ENCODE peak calls at places on chromosome 16, in seven cellular contexts. J is naive thymus-derived CD4-positive, alpha-beta T cell; R is heart right ventricle; N is transverse colon; E is ovary; G is foreskin keratinocyte; S is GM23338. M is an unnamed sample.

GRCh38 chr16:7137560-7138330 is 194.9 kb upstream of the RBFOX1 start:
- DNase-seq in J (no peak), R (no peak), N (no peak), E (no peak), G (peak; percentile 38), S (no peak), M (no peak)

GRCh38 chr16:14369734-14370598 is 260.1 kb downstream of the PARN start:
- DNase-seq in J (no peak), R (peak; percentile 35), N (no peak), E (peak; percentile 56), G (peak; percentile 61), S (no peak), M (no peak)

GRCh38 chr16:76303637-76304314 is 26.6 kb downstream of the CNTNAP4 start:
- DNase-seq in J (no peak), R (no peak), N (no peak), E (no peak), G (no peak), S (no peak), M (no peak)

GRCh38 chr16:74811911-74812310 is 37.3 kb upstream of the FA2H start:
- DNase-seq in J (no peak), R (no peak), N (no peak), E (no peak), G (no peak), S (no peak), M (no peak)

GRCh38 chr16:4053663-4054479 is 62.4 kb downstream of the ADCY9 start:
- DNase-seq in J (no peak), R (peak; percentile 52), N (peak; percentile 49), E (peak; percentile 69), G (peak; percentile 79), S (no peak), M (peak; percentile 48)

GRCh38 chr16:10405386-10405939 is 19.6 kb downstream of the ATF7IP2 start:
- DNase-seq in J (no peak), R (no peak), N (no peak), E (no peak), G (no peak), S (no peak), M (no peak)

GRCh38 chr16:48612621-48613020 is 2.6 kb upstream of the N4BP1 start:
- DNase-seq in J (no peak), R (no peak), N (no peak), E (no peak), G (no peak), S (no peak), M (no peak)

GRCh38 chr16:4217246-4218131 is 24.4 kb downstream of the SRL start:
- DNase-seq in J (no peak), R (peak; percentile 75), N (peak; percentile 29), E (peak; percentile 76), G (peak; percentile 3), S (no peak), M (no peak)

GRCh38 chr16:70508752-70509151 is 14.6 kb downstream of the COG4 start:
- DNase-seq in J (peak; percentile 16), R (no peak), N (no peak), E (no peak), G (no peak), S (no peak), M (no peak)

GRCh38 chr16:17977260-17977659 is 359.3 kb downstream of the NPIPA8 start:
- DNase-seq in J (no peak), R (no peak), N (no peak), E (no peak), G (no peak), S (no peak), M (no peak)

GRCh38 chr16:62010186-62010585 is 26.1 kb downstream of the CDH8 start:
- DNase-seq in J (no peak), R (no peak), N (no peak), E (no peak), G (no peak), S (no peak), M (no peak)

GRCh38 chr16:8878523-8878911 is 3.6 kb upstream of the LITAFD start:
- DNase-seq in J (no peak), R (no peak), N (no peak), E (no peak), G (peak; percentile 95), S (peak; percentile 36), M (no peak)

GRCh38 chr16:2090819-2091721 is 43.3 kb downstream of the TSC2 start:
- DNase-seq in J (no peak), R (peak; percentile 73), N (peak; percentile 93), E (peak; percentile 84), G (peak; percentile 52), S (peak; percentile 88), M (no peak)

DNA sequence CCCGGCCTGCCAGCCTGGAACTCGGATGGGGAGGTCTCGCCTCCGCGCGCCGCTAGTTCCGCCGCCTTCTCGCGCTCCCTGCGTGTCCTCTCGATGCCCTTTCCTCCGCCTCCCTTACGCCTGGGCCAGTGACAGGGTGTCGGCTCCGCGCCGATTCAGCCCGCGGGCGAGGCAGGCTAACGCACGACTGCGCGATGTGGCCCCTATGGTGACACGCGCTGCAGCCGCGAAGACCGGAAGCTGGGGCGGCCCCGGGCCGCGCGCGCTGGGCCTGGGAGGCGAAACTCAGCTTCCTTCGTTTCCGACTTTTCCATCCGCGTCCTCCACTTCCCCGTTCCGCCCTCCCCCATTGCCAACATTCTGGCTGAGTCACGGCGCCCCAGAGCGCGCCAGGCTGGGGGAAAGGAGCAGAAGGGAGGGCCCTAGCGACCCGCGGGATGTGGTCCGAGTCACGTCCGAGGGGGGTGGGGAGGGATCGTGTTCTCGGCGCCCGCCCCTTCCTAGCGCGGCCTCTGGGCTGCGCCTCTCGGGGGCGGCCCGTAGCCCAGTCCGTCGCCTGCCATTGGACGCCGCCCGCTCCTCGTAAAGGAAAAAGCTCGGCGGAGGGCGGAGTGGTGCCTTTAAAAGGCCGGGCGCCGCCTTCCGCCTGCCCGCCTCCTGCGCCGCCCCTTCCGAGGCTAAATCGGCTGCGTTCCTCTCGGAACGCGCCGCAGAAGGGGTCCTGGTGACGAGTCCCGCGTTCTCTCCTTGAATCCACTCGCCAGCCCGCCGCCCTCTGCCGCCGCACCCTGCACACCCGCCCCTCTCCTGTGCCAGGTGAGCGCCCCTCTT is at the start of gene ALDOA:
- DNase-seq in J (peak; percentile 94), R (peak; percentile 98), N (peak; percentile 97), E (peak; percentile 98), G (peak; percentile 99), S (peak; percentile 98), M (peak; percentile 99)
- H3K4me1 ChIP-seq in J (peaks cover 13% of the 10 kb centered on the region), R (peaks cover 52% of the 10 kb centered on the region), N (peaks cover 49% of the 10 kb centered on the region), E (peaks cover 21% of the 10 kb centered on the region), G (peaks cover 7% of the 10 kb centered on the region), S (peaks cover 11% of the 10 kb centered on the region), M (peaks cover 58% of the 10 kb centered on the region)

GRCh38 chr16:80515374-80515773 is 25.4 kb upstream of the DYNLRB2 start:
- DNase-seq in J (no peak), R (no peak), N (no peak), E (no peak), G (no peak), S (peak; percentile 24), M (no peak)
- H3K27ac ChIP-seq in J (no peak overlapping the region), R (no peak overlapping the region), N (no peak overlapping the region), E (no peak overlapping the region), G (no peak overlapping the region), S (no peak overlapping the region), M (no peak overlapping the region)

DNA sequence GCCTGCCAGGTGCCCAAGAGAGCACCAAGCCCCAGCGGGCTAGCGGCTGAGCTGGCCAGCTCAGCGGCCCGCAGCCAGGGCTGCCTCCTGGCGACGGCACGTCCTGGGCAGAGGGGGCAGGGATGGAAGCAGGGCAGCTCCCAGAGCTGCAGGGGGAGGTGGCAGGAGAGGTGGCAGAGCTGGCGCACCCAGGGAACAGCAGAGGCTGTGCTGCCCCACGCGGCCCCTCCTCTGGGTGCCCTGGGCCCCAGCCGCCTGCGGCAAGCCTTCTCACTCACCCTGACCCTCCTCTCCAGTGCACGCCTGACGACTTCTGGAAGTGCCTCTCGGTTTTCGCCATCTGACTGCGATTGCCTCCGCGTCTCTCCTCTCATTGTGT is 24.7 kb downstream of the GSE1 start:
- DNase-seq in J (no peak), R (peak; percentile 54), N (no peak), E (no peak), G (no peak), S (no peak), M (no peak)
- H3K4me1 ChIP-seq in J (no peaks in the 10 kb centered on the region), R (peaks cover 26% of the 10 kb centered on the region), N (peaks cover 19% of the 10 kb centered on the region), E (peaks cover 4% of the 10 kb centered on the region), G (no peaks in the 10 kb centered on the region), S (peaks cover 4% of the 10 kb centered on the region), M (peaks cover 45% of the 10 kb centered on the region)

DNA sequence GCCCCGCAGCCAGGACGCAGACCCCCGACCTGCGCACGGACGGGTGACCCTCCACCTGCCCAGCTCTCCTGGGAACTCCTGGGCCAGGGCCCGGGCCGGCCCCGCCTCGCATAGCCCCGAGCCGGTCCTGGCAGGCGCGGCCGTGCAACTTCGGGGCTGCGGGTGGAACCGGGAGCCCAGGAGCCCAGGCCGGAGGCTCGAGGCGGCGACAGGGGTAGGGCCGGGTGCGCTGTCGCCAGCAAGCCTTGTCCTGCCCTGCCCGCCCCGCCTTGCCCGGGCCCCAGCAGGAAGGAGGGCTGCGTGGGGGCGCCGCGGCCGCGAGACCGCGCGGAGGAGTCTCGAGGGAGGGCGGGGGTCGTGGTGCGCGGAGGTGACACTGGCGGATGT is 412 bp downstream of the LMF1 start:
- DNase-seq in J (no peak), R (no peak), N (no peak), E (no peak), G (no peak), S (no peak), M (no peak)
- H3K27ac ChIP-seq in J (peak overlapping the region; percentile 82), R (peak overlapping the region; percentile 81), N (peak overlapping the region; percentile 86), E (no peak overlapping the region), G (no peak overlapping the region), S (no peak overlapping the region), M (peak overlapping the region; percentile 73)

DNA sequence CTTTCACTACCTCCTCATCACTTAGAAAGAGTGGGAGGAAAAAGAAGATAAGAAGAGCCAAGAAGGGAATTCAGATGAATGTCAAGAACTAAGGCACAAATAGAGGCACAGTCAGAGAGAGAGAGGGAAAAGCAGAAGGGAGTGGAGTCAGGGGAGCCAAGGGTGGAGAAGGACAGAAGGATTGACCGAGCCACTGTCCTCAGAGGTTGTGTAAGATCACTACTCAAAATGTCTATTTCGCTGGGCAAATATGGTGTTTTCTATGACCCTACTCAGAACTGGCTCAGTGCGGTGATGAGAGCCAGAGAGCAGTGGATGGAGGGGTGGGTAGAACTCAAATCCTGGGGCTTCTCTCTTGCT is 139.2 kb upstream of the HS3ST2 start:
- DNase-seq in J (no peak), R (no peak), N (no peak), E (no peak), G (no peak), S (no peak), M (no peak)
- H3K4me1 ChIP-seq in J (no peaks in the 10 kb centered on the region), R (no peaks in the 10 kb centered on the region), N (no peaks in the 10 kb centered on the region), E (peaks cover 1% of the 10 kb centered on the region), G (no peaks in the 10 kb centered on the region), S (peaks cover 8% of the 10 kb centered on the region), M (no peaks in the 10 kb centered on the region)

GRCh38 chr16:85545227-85545818 is 67.8 kb upstream of the GSE1 start:
- DNase-seq in J (no peak), R (no peak), N (no peak), E (no peak), G (no peak), S (no peak), M (no peak)
- H3K27ac ChIP-seq in J (no peak overlapping the region), R (no peak overlapping the region), N (no peak overlapping the region), E (no peak overlapping the region), G (no peak overlapping the region), S (no peak overlapping the region), M (no peak overlapping the region)